ENCODE peak calls at places on chromosomes 6 and 20, in nine cellular contexts. X is mesothelial cell of epicardium, F is astrocyte of the spinal cord, Y is GM03348, N is tibial nerve, W is stomach, H is neural progenitor cell, E is amniotic stem cell, G is NCI-H2227 treated with DMSO at 0.1 percent for 48 hours. B is an unnamed sample.

GRCh38 chr6:121437861-121438651 is 2.6 kb downstream of the GJA1 start:
- DNase-seq in E (peak), W (no peak), F (peak), N (peak), X (no peak), H (peak), Y (peak), G (peak), B (peak)

GRCh38 chr6:36381502-36382389 is 5.7 kb downstream of the ETV7 start:
- DNase-seq in G (no peak), W (no peak), N (no peak), X (no peak), Y (no peak), F (no peak), H (no peak), E (no peak), B (peak)

GRCh38 chr6:154683756-154684523 is 49.3 kb upstream of the SCAF8 start:
- DNase-seq in H (no peak), E (no peak), W (no peak), F (peak), X (no peak), Y (peak), G (no peak), N (no peak), B (no peak)

GRCh38 chr6:115765966-115766365 is 294.7 kb downstream of the FRK start:
- DNase-seq in H (peak), N (no peak), Y (no peak), G (no peak), E (no peak), W (no peak), X (no peak), F (no peak), B (peak)

GRCh38 chr6:67336014-67336413 is 1299.1 kb upstream of the ADGRB3 start:
- DNase-seq in F (peak), N (no peak), G (no peak), W (no peak), X (no peak), H (no peak), E (no peak), Y (no peak), B (no peak)

GRCh38 chr6:147782302-147782701 is 273.8 kb downstream of the SAMD5 start:
- DNase-seq in H (peak), N (no peak), F (peak), X (no peak), W (no peak), G (no peak), E (no peak), Y (no peak), B (peak)

GRCh38 chr20:1320016-1320415 is 8.9 kb downstream of the SDCBP2 start:
- DNase-seq in E (no peak), H (no peak), G (no peak), Y (no peak), W (no peak), N (no peak), X (no peak), F (no peak), B (no peak)

GRCh38 chr20:19181552-19181951 is 30.9 kb upstream of the SLC24A3 start:
- DNase-seq in G (no peak), H (no peak), W (no peak), Y (no peak), F (no peak), E (no peak), X (no peak), N (no peak), B (no peak)

GRCh38 chr6:51257938-51258337 is 439.3 kb downstream of the TFAP2B start:
- DNase-seq in E (no peak), F (no peak), N (no peak), Y (no peak), X (no peak), W (no peak), H (no peak), G (no peak), B (no peak)

GRCh38 chr20:37095108-37095608 is 639 bp downstream of the RBL1 start:
- DNase-seq in H (peak), N (no peak), W (no peak), X (no peak), G (no peak), F (no peak), E (no peak), Y (peak), B (peak)

GRCh38 chr20:18279231-18279630 is 9.1 kb upstream of the ZNF133 start:
- DNase-seq in G (no peak), E (no peak), W (no peak), N (no peak), F (no peak), Y (no peak), H (no peak), X (no peak), B (no peak)

GRCh38 chr6:14258117-14258516 is 140.5 kb downstream of the CD83 start:
- DNase-seq in X (no peak), Y (no peak), N (no peak), W (no peak), E (no peak), H (no peak), G (no peak), F (no peak), B (no peak)

GRCh38 chr6:78947962-78948361 is 80.6 kb downstream of the IRAK1BP1 start:
- DNase-seq in F (peak), H (no peak), Y (no peak), N (no peak), W (no peak), X (no peak), E (peak), G (no peak), B (no peak)

GRCh38 chr6:145967549-145967948 is 3.4 kb upstream of the SHPRH start:
- DNase-seq in N (no peak), F (no peak), G (no peak), Y (no peak), X (no peak), E (no peak), H (no peak), W (no peak), B (no peak)